ENCODE peak calls at places on chromosomes 12 and 14, in four cellular contexts. H is transverse colon, Y is ovary, J is thyroid gland. X is an unnamed sample. For H3K4me1, the result is how much of the 10 kb centered on the place peaks cover.

GRCh38 chr14:96681826-96682225 is 115.4 kb upstream of the VRK1 start:
- DNase-seq in H (no peak), Y (no peak), J (no peak), X (no peak)

GRCh38 chr12:88801227-88802225 is 221.3 kb upstream of the KITLG start:
- DNase-seq in H (no peak), Y (no peak), J (no peak), X (no peak)

GRCh38 chr12:47741340-47741703 is 16.0 kb upstream of the ENDOU start:
- DNase-seq in H (peak), Y (peak), J (peak), X (peak)

GRCh38 chr14:70640938-70641547 is 673 bp upstream of the TTC9 start:
- DNase-seq in H (peak), Y (peak), J (peak), X (peak)

GRCh38 chr12:6488240-6488639 is 4.8 kb downstream of the MRPL51 start:
- DNase-seq in H (no peak), Y (no peak), J (no peak), X (no peak)

GRCh38 chr14:104113631-104114420 is 24.6 kb upstream of the KIF26A start:
- DNase-seq in H (no peak), Y (peak), J (peak), X (peak)

GRCh38 chr12:125183187-125184067 is 118.2 kb downstream of the AACS start:
- DNase-seq in H (peak), Y (peak), J (peak), X (peak)

GRCh38 chr12:1865284-1865866 is 45.0 kb downstream of the LRTM2 start:
- DNase-seq in H (no peak), Y (no peak), J (no peak), X (no peak)

GRCh38 chr14:104442611-104443390 is 136.8 kb upstream of the C14orf180 start:
- DNase-seq in H (no peak), Y (peak), J (no peak), X (no peak)

GRCh38 chr14:88322505-88323085 is 474 bp downstream of the KCNK10 start:
- DNase-seq in H (no peak), Y (no peak), J (no peak), X (no peak)

GRCh38 chr14:101229666-101230065 is 326.1 kb upstream of the RTL1 start:
- DNase-seq in H (no peak), Y (no peak), J (no peak), X (no peak)

DNA sequence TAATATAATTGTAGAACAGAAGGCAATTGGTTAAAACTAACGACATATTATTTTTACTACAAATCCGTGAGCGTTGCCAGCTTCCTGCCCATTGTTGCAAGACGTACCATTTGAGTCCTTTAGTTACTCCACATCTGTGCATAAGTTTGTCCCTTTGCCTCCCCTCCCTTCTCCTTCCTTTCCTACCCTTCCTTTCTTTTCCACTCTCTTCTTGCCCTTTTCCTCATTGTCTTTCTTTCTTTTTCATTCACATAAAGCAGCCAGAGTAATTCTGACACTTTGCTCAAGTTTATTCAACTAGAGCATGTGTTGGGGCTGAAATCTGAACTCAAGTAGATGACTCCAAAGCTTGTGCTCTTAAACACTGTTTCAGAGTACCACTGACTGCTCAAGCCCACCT is 239.1 kb downstream of the FOXG1 start:
- DNase-seq in H (no peak), Y (no peak), J (no peak), X (no peak)
- TF ChIP-seq POLR2A in H (no peak), Y (no peak), J (no peak), X (no peak)

GRCh38 chr12:132492522-132492921 is 2.6 kb downstream of the FBRSL1 start:
- DNase-seq in H (peak), Y (no peak), J (no peak), X (peak)
- H3K4me1 ChIP-seq in H (under half), Y (under half), J (half or more), X (half or more)

DNA sequence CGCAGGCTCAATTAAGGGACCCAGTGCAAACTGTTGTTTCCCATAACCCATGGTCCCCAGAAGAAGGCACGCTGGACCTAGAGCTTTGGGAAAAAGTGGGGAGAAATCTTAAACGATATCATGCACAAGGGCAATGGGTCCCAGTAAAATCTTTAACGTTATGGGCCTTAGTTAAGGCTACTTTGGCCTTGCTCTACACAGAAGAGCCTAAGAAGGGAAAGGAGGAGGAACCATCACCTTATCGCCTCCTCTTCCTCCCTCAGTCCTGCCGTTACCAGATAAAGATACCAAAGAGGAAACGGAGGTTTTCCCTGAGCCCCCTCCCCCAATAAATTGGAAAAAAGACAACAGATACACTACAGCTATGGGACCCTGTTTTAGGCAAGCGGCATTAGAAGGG is 116.9 kb downstream of the PPHLN1 start:
- DNase-seq in H (no peak), Y (no peak), J (no peak), X (no peak)
- TF ChIP-seq POLR2A in H (no peak), Y (no peak), J (no peak), X (no peak)

GRCh38 chr12:66767454-66768002 is 88.7 kb upstream of the GRIP1 start:
- DNase-seq in H (no peak), Y (no peak), J (no peak), X (no peak)

GRCh38 chr12:66763453-66763852 is 84.6 kb upstream of the GRIP1 start:
- DNase-seq in H (no peak), Y (no peak), J (no peak), X (no peak)

GRCh38 chr12:66765204-66765603 is 86.3 kb upstream of the GRIP1 start:
- DNase-seq in H (no peak), Y (no peak), J (no peak), X (no peak)

DNA sequence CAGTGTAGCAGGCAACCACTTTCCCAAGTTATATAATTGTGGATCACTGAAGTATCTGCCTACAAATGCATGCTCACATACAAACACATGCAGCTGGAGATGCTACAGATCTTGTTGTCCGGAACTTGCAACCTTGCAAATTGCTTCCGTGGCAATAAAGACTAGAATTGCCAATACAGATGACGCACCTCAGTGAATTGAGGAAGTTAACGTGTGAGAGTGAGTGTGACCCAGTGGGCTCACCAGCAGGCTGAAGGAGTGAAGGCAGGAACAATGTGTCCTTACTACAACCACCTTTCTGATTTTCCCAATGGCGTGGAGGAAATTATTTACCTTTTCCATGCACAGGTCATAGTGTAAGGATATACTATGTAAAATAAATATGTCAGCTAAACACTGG is 89.4 kb upstream of the GRIP1 start:
- DNase-seq in H (peak), Y (no peak), J (no peak), X (no peak)
- H3K4me1 ChIP-seq in H (under half), Y (under half), J (under half), X (under half)

GRCh38 chr12:111775205-111776193 is 8.8 kb downstream of the ALDH2 start:
- DNase-seq in H (peak), Y (peak), J (peak), X (peak)
- TF ChIP-seq POLR2A in H (peak), Y (no peak), J (peak), X (peak)

DNA sequence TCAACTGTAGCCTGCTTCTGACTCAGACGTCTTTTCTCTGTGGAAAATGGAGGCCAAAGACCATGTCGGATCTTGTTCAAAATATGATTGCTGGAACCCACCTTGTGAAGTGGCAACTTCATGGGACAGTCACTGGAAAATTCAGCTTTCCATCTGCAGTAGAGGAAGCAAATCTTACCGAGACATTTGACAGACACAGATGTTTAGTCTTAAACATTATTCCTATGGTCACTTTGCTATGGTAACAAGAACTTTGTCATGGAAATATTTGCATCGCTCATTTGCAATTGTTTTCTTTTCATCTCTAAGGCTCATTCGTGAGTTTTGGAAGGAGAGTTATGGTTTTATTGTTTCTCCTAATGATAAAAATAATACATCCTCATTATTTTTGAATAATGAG is 98.3 kb upstream of the HIF1A start:
- DNase-seq in H (no peak), Y (no peak), J (no peak), X (no peak)
- H3K4me1 ChIP-seq in H (under half), Y (under half), J (under half), X (under half)